ENCODE peak calls at places on chromosome 9, in eight cellular contexts. H, J, C, G, Y, I, L and U are unnamed samples.

GRCh38 chr9:107732781-107733529 is 243.4 kb upstream of the KLF4 start:
- DNase-seq in H (no peak), J (no peak), C (peak; percentile 83), G (no peak), Y (peak; percentile 49), I (peak; percentile 82), L (peak; percentile 39), U (no peak)

GRCh38 chr9:109403766-109404320 is 83.0 kb upstream of the EPB41L4B start:
- DNase-seq in H (no peak), J (no peak), C (no peak), G (no peak), Y (no peak), I (no peak), L (no peak), U (no peak)

GRCh38 chr9:131734165-131734610 is 5.7 kb downstream of the RAPGEF1 start:
- DNase-seq in H (peak; percentile 89), J (no peak), C (no peak), G (peak; percentile 66), Y (peak; percentile 82), I (no peak), L (no peak), U (peak; percentile 87)

GRCh38 chr9:106717686-106718085 is 145.3 kb upstream of the ZNF462 start:
- DNase-seq in H (no peak), J (no peak), C (no peak), G (no peak), Y (no peak), I (no peak), L (no peak), U (no peak)

GRCh38 chr9:121783523-121784507 is 132.4 kb downstream of the DAB2IP start:
- DNase-seq in H (peak; percentile 7), J (no peak), C (no peak), G (peak; percentile 18), Y (peak; percentile 22), I (no peak), L (no peak), U (peak; percentile 66)

GRCh38 chr9:87829756-87830155 is 52.9 kb upstream of the SPATA31E1 start:
- DNase-seq in H (no peak), J (no peak), C (no peak), G (no peak), Y (no peak), I (no peak), L (no peak), U (no peak)

GRCh38 chr9:17003576-17004240 is 131.1 kb upstream of the CNTLN start:
- DNase-seq in H (no peak), J (no peak), C (no peak), G (no peak), Y (no peak), I (no peak), L (no peak), U (no peak)

GRCh38 chr9:134591082-134591571 is 50.5 kb upstream of the COL5A1 start:
- DNase-seq in H (no peak), J (no peak), C (peak; percentile 50), G (no peak), Y (no peak), I (no peak), L (no peak), U (no peak)

GRCh38 chr9:1837453-1838084 is 177.6 kb upstream of the SMARCA2 start:
- DNase-seq in H (peak; percentile 11), J (peak; percentile 61), C (no peak), G (no peak), Y (no peak), I (no peak), L (peak; percentile 10), U (no peak)

GRCh38 chr9:626591-626990 is 214.9 kb upstream of the DMRT1 start:
- DNase-seq in H (no peak), J (no peak), C (no peak), G (no peak), Y (no peak), I (no peak), L (no peak), U (no peak)

GRCh38 chr9:33229359-33230120 is 10.4 kb upstream of the SPINK4 start:
- DNase-seq in H (peak; percentile 93), J (peak; percentile 78), C (peak; percentile 83), G (peak; percentile 95), Y (peak; percentile 90), I (no peak), L (peak; percentile 97), U (no peak)

GRCh38 chr9:16542290-16542689 is 328.2 kb downstream of the BNC2 start:
- DNase-seq in H (no peak), J (no peak), C (no peak), G (no peak), Y (no peak), I (no peak), L (no peak), U (no peak)

GRCh38 chr9:764105-764524 is 77.4 kb upstream of the DMRT1 start:
- DNase-seq in H (peak; percentile 76), J (peak; percentile 75), C (no peak), G (peak; percentile 77), Y (peak; percentile 71), I (peak; percentile 86), L (peak; percentile 65), U (peak; percentile 76)

GRCh38 chr9:125867752-125868400 is 120.7 kb downstream of the PBX3 start:
- DNase-seq in H (no peak), J (no peak), C (no peak), G (no peak), Y (no peak), I (no peak), L (no peak), U (no peak)

GRCh38 chr9:88388886-88389617 is 808 bp downstream of the SPIN1 start:
- DNase-seq in H (peak; percentile 51), J (peak; percentile 66), C (peak; percentile 79), G (peak; percentile 57), Y (peak; percentile 38), I (peak; percentile 81), L (peak; percentile 29), U (peak; percentile 90)

GRCh38 chr9:125585503-125586172 is 121.4 kb downstream of the MAPKAP1 start:
- DNase-seq in H (no peak), J (peak; percentile 22), C (no peak), G (no peak), Y (no peak), I (no peak), L (no peak), U (no peak)

GRCh38 chr9:72894342-72894741 is 58.5 kb downstream of the ALDH1A1 start:
- DNase-seq in H (no peak), J (no peak), C (no peak), G (no peak), Y (no peak), I (no peak), L (no peak), U (no peak)

GRCh38 chr9:135067091-135067710 is 20.3 kb upstream of the OLFM1 start:
- DNase-seq in H (no peak), J (no peak), C (peak; percentile 38), G (no peak), Y (no peak), I (peak; percentile 35), L (no peak), U (peak; percentile 31)

GRCh38 chr9:74696520-74696919 is 191.2 kb downstream of the TRPM6 start:
- DNase-seq in H (no peak), J (no peak), C (no peak), G (no peak), Y (no peak), I (no peak), L (no peak), U (no peak)

GRCh38 chr9:38057416-38058195 is 11.4 kb downstream of the SHB start:
- DNase-seq in H (no peak), J (no peak), C (no peak), G (no peak), Y (peak; percentile 69), I (no peak), L (peak; percentile 63), U (peak; percentile 66)

GRCh38 chr9:83978992-83979811 is 813 bp downstream of the HNRNPK start:
- DNase-seq in H (peak; percentile 87), J (peak; percentile 58), C (peak; percentile 90), G (peak; percentile 92), Y (peak; percentile 82), I (peak; percentile 92), L (peak; percentile 78), U (peak; percentile 98)
- TF ChIP-seq POLR2A in H (no peak), J (peak; percentile 47), C (no peak), G (no peak), Y (no peak), I (no peak), L (peak; percentile 44), U (no peak)

GRCh38 chr9:29830815-29831214 is 2257.5 kb upstream of the C9orf72 start:
- DNase-seq in H (peak; percentile 37), J (peak; percentile 43), C (no peak), G (no peak), Y (no peak), I (no peak), L (no peak), U (no peak)
- TF ChIP-seq CTCF in H (no peak), J (peak; percentile 69), C (no peak), G (peak; percentile 24), Y (peak; percentile 8), I (no peak), L (no peak), U (peak; percentile 24)

DNA sequence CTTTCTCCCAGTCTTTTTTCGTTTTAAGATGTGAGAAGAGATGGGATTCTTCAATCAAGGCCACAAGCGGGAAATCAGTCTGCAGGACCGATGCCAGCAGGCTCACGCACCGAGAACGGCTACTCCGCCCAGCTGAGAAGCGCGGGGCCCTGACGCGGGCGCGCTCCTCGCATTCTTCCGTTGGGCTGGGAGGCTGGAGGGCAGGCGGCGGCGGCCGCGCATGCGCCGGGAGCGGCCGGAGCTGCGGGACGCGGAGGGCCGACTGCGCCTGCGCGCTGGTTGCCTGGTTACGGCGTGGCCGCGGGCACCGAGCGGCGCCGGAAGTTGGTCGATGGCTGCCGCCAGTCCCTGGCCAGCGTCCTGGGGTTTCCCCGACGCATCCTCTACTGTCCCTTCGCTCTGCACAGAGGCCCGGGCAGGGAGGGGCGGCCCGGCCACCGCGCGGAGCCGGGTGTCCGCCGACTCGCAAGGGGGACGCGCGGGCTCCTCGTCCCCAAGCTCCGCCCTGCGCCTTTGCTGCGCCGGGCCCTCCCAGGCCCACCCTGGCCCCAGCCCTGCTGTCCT is 831 bp upstream of the SEC16A start:
- DNase-seq in H (peak; percentile 95), J (peak; percentile 81), C (peak; percentile 94), G (peak; percentile 92), Y (peak; percentile 95), I (peak; percentile 95), L (peak; percentile 89), U (peak; percentile 99)
- TF ChIP-seq POLR2AphosphoS5 in H (peak; percentile 77), J (peak; percentile 81), C (no peak), G (peak; percentile 75), Y (peak; percentile 71), I (peak; percentile 40), L (peak; percentile 62), U (peak; percentile 92)

GRCh38 chr9:105694848-105695581 is 674 bp downstream of the TMEM38B start:
- DNase-seq in H (peak; percentile 67), J (peak; percentile 50), C (peak; percentile 89), G (peak; percentile 65), Y (peak; percentile 60), I (peak; percentile 82), L (peak; percentile 65), U (peak; percentile 91)

GRCh38 chr9:105693435-105694275 is 686 bp upstream of the TMEM38B start:
- DNase-seq in H (no peak), J (no peak), C (no peak), G (no peak), Y (no peak), I (no peak), L (no peak), U (no peak)

GRCh38 chr9:105697871-105698270 is 3.5 kb downstream of the TMEM38B start:
- DNase-seq in H (no peak), J (no peak), C (no peak), G (no peak), Y (no peak), I (no peak), L (no peak), U (no peak)

GRCh38 chr9:105696219-105696793 is 2.0 kb downstream of the TMEM38B start:
- DNase-seq in H (no peak), J (no peak), C (no peak), G (no peak), Y (no peak), I (no peak), L (no peak), U (no peak)

GRCh38 chr9:105694320-105694847 is at the start of gene TMEM38B:
- DNase-seq in H (peak; percentile 88), J (peak; percentile 50), C (peak; percentile 77), G (peak; percentile 85), Y (peak; percentile 86), I (peak; percentile 86), L (peak; percentile 76), U (peak; percentile 95)
- TF ChIP-seq POLR2A in H (peak; percentile 13), J (peak; percentile 55), C (no peak), G (no peak), Y (no peak), I (no peak), L (peak; percentile 78), U (peak; percentile 61)